ENCODE peak calls at places on chromosomes 2 and 18, in five cellular contexts. B, Y, Q, I and R are unnamed samples. For H3K4me1, the result is how much of the 10 kb centered on the place peaks cover.

GRCh38 chr2:675982-676646 is 1.1 kb downstream of the TMEM18 start:
- DNase-seq in B (peak), Y (peak), Q (no peak), I (peak), R (peak)

GRCh38 chr2:203803046-203803429 is 64.5 kb upstream of the CTLA4 start:
- DNase-seq in B (no peak), Y (no peak), Q (no peak), I (no peak), R (no peak)

GRCh38 chr18:37435150-37435872 is 130.3 kb downstream of the CELF4 start:
- DNase-seq in B (no peak), Y (no peak), Q (no peak), I (no peak), R (no peak)

GRCh38 chr2:46448656-46449055 is 30.7 kb upstream of the TMEM247 start:
- DNase-seq in B (no peak), Y (no peak), Q (no peak), I (peak), R (no peak)

GRCh38 chr2:216687646-216688045 is 7.7 kb downstream of the IGFBP5 start:
- DNase-seq in B (peak), Y (peak), Q (no peak), I (no peak), R (no peak)

GRCh38 chr18:43046324-43046723 is 69.2 kb downstream of the RIT2 start:
- DNase-seq in B (no peak), Y (no peak), Q (no peak), I (no peak), R (no peak)

GRCh38 chr18:27715751-27716150 is 461.2 kb downstream of the CDH2 start:
- DNase-seq in B (no peak), Y (no peak), Q (no peak), I (peak), R (no peak)

GRCh38 chr2:239601880-239602279 is 201.1 kb upstream of the HDAC4 start:
- DNase-seq in B (peak), Y (no peak), Q (no peak), I (no peak), R (no peak)

GRCh38 chr2:120546077-120546864 is 189.4 kb upstream of the GLI2 start:
- DNase-seq in B (peak), Y (no peak), Q (peak), I (peak), R (no peak)

GRCh38 chr2:195898505-195898904 is 170.1 kb downstream of the DNAH7 start:
- DNase-seq in B (no peak), Y (peak), Q (no peak), I (peak), R (no peak)

GRCh38 chr2:76613330-76613729 is 902.6 kb upstream of the GCFC2 start:
- DNase-seq in B (peak), Y (no peak), Q (no peak), I (no peak), R (peak)

GRCh38 chr2:231597014-231597611 is 4.4 kb downstream of the TEX44 start:
- DNase-seq in B (no peak), Y (no peak), Q (peak), I (peak), R (no peak)

GRCh38 chr2:42513252-42513918 is 19.6 kb upstream of the KCNG3 start:
- DNase-seq in B (peak), Y (peak), Q (no peak), I (peak), R (peak)

GRCh38 chr2:28586864-28587263 is 91.0 kb downstream of the PLB1 start:
- DNase-seq in B (no peak), Y (no peak), Q (no peak), I (no peak), R (no peak)

GRCh38 chr2:177291701-177292100 is 27.2 kb upstream of the NFE2L2 start:
- DNase-seq in B (no peak), Y (no peak), Q (no peak), I (no peak), R (no peak)

GRCh38 chr2:212672186-212672585 is 133.6 kb upstream of the ERBB4 start:
- DNase-seq in B (no peak), Y (no peak), Q (no peak), I (no peak), R (no peak)

GRCh38 chr2:207632575-207633492 is 7.6 kb upstream of the METTL21A start:
- DNase-seq in B (no peak), Y (no peak), Q (no peak), I (peak), R (no peak)

GRCh38 chr18:79121746-79122474 is 52.7 kb downstream of the ATP9B start:
- DNase-seq in B (no peak), Y (no peak), Q (no peak), I (peak), R (no peak)

GRCh38 chr2:123512547-123512946 is 512.5 kb upstream of the CNTNAP5 start:
- DNase-seq in B (no peak), Y (no peak), Q (no peak), I (no peak), R (no peak)

GRCh38 chr2:21484643-21485042 is 360.9 kb downstream of the TDRD15 start:
- DNase-seq in B (no peak), Y (no peak), Q (no peak), I (no peak), R (no peak)

GRCh38 chr2:101697124-101697793 is at the start of gene MAP4K4:
- DNase-seq in B (peak), Y (peak), Q (peak), I (peak), R (peak)

GRCh38 chr18:76679877-76680276 is 142.5 kb upstream of the ZNF236 start:
- DNase-seq in B (peak), Y (no peak), Q (no peak), I (no peak), R (no peak)

GRCh38 chr2:133333189-133333588 is 235.1 kb downstream of the NCKAP5 start:
- DNase-seq in B (no peak), Y (peak), Q (no peak), I (no peak), R (no peak)

GRCh38 chr18:21742323-21742687 is 1.7 kb downstream of the MIB1 start:
- DNase-seq in B (no peak), Y (no peak), Q (no peak), I (no peak), R (no peak)

GRCh38 chr2:670637-671036 is 6.6 kb downstream of the TMEM18 start:
- DNase-seq in B (no peak), Y (no peak), Q (no peak), I (no peak), R (no peak)

GRCh38 chr2:200677721-200678532 is 92.1 kb downstream of the AOX1 start:
- DNase-seq in B (no peak), Y (no peak), Q (no peak), I (peak), R (no peak)

GRCh38 chr2:30768708-30769580 is 38.3 kb downstream of the CAPN13 start:
- DNase-seq in B (peak), Y (no peak), Q (no peak), I (no peak), R (no peak)

GRCh38 chr2:241563031-241563507 is 4.5 kb downstream of the BOK start:
- DNase-seq in B (peak), Y (no peak), Q (no peak), I (no peak), R (no peak)

GRCh38 chr2:129004485-129004884 is 685.8 kb upstream of the HS6ST1 start:
- DNase-seq in B (no peak), Y (no peak), Q (no peak), I (no peak), R (no peak)

GRCh38 chr2:218229239-218229638 is 12.2 kb downstream of the ARPC2 start:
- DNase-seq in B (no peak), Y (no peak), Q (no peak), I (peak), R (no peak)

GRCh38 chr2:192444286-192444838 is 249.6 kb upstream of the TMEFF2 start:
- DNase-seq in B (no peak), Y (no peak), Q (no peak), I (no peak), R (no peak)

DNA sequence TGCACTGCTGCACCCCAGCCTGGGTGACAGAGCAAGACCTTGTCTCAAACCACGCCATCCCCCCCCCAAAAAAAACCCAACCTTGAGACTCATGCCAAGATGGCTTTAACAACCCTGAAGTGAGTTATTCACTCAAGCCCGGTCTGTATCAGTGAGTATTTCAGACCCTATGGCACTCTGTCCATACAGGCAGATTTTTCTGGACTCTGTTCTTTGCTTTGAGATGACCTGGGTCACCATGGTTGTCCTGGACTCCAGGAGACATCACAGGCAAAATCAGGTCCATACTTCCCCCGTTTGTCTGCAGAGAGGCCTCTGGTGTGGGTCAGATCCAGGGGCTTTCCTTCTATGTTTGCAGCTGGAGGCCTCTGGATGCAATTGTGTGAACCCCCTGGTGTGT is 91.7 kb downstream of the TGOLN2 start:
- DNase-seq in B (no peak), Y (no peak), Q (no peak), I (no peak), R (no peak)
- H3K4me1 ChIP-seq in B (under half), Y (under half), Q (under half), I (under half), R (under half)

DNA sequence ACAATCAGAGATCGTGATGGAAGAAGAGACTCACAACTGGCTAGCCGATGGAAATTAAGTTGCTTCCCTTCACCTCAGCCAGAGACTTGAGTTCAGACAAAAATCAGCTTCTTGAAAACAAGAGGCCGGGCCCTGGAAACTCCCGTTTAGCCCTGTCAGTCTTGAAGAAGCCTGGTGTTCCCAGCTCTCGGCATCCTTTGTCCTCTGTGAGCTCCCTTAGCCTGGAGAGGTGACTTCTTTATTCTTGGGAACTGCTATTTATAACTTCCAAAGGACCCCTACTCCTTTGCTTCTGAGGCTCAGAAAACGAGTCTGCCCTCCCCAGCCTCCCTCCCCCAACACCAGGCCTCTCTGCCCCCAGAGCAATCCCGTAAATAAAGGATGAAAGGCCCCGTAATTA is 282.7 kb downstream of the MYCN start:
- DNase-seq in B (no peak), Y (no peak), Q (no peak), I (no peak), R (no peak)
- H3K4me3 ChIP-seq in B (no peak), Y (no peak), Q (no peak), I (no peak), R (no peak)

DNA sequence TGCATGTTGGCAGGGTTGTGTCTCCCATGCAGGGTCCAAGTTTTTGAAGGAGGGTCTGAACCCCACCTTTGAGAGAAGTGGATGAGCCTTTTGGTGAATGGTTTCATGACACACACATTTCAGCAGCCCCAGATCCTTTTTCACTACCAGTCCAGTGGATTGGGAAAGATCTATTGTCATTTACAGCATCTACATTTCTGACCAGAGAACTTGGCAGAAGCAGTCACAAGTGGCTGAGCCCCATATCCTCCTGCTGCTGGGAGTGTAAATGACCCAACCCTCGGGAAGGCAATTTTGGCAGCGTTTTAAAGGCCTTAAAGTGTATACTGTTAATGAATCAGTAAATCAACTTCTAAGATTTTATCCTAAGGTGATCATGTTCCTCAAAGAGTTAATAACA is 174.1 kb upstream of the RASGRP3 start:
- DNase-seq in B (no peak), Y (no peak), Q (no peak), I (no peak), R (no peak)
- H3K4me1 ChIP-seq in B (under half), Y (under half), Q (under half), I (under half), R (under half)

DNA sequence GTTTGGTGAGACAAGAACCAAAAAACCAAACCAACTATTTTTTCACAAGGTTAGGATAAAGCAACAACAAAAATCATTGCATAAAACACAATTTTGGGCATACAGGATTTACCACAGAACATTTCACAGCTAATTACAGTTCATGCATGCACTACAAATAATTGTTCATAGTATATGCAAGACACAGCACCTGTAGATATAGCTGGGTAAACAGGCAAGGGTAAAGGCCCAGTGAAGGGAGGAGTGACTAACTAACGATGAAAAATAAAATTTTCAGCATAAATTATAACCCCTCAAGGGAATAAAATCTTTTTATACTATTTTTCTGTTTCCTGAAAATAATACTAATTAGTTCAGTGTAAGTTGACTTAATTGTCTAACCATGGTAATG is 73.3 kb upstream of the CCDC141 start:
- DNase-seq in B (no peak), Y (no peak), Q (no peak), I (no peak), R (no peak)
- H3K4me3 ChIP-seq in B (no peak), Y (no peak), Q (no peak), I (no peak), R (no peak)

DNA sequence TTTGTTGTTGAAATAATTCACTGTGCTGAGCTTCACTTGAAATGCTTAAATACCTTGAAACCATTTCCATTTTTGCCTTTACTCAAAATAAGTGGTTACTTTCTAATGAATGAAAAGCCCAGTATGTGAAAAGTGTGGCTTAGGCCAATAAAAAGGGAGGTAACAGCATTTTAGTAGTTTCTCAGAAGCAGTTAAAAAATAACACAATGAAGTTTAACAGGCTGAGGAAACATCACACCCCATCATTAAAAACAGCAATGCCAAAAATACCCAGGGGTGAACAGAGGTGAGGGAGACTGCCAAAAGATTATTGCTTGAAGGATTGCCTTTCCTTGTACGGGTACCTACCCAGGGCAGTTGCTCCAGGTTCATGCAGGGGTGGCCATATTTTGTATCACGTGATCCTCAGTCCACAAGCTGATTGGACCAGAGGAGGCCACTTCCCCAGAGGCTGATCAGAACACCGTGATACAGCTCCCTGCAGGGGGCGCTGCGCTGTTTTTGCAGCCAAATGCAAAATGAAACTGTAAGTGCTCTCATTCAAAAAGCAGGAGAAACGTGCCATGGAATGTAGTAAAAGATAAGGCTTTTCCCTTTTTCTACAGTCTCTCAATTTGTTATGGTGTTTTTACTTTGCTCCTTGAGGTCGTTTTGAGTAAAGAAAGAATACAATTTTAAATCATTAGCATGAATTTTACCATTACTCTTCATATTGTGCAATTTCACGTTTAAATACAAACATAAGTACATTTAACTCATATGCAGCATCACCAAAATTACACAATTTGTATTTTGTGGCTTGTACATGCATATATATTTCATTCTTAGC is 70.2 kb upstream of the SH3BP4 start:
- DNase-seq in B (peak), Y (peak), Q (peak), I (peak), R (peak)
- H3K4me1 ChIP-seq in B (under half), Y (under half), Q (under half), I (under half), R (under half)

DNA sequence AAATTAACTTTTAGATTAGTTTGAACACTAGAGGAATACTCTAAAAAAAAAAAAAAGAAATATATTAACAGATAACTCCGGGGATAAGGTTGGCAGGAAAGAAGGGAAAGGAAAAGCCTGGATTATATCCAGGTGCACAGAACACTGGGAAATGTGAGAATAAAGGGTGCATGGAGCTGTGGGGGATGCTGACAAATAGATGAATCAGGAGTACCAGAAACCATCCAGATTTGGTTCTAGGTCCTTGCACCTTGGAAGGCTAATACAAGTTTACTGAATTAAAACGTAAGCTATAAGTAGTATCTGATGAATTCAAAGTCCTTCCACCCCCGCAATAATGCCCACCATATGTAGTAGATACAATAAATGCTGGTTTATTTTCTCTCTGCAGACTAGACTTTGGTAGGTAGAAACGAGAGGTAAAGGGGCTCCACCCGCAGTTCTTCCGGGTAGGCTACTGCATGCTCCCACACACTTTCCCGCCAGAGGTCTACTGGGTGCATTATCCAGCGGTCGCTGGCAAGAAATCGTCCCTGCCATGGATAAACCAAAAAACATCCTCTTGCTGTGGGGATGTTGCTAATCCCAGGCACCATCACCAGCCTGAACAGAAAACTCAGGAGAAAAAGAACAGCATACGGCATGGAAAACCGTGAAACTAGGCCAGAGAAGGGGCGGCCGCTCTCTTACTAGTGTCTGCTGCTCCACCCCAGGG is 1.6 kb downstream of the CNRIP1 start:
- DNase-seq in B (no peak), Y (no peak), Q (no peak), I (no peak), R (no peak)
- H3K4me3 ChIP-seq in B (no peak), Y (no peak), Q (peak), I (peak), R (peak)

GRCh38 chr2:11393711-11394236 is 49.3 kb upstream of the ROCK2 start:
- DNase-seq in B (peak), Y (no peak), Q (no peak), I (peak), R (no peak)
- H3K4me1 ChIP-seq in B (under half), Y (under half), Q (under half), I (under half), R (under half)

DNA sequence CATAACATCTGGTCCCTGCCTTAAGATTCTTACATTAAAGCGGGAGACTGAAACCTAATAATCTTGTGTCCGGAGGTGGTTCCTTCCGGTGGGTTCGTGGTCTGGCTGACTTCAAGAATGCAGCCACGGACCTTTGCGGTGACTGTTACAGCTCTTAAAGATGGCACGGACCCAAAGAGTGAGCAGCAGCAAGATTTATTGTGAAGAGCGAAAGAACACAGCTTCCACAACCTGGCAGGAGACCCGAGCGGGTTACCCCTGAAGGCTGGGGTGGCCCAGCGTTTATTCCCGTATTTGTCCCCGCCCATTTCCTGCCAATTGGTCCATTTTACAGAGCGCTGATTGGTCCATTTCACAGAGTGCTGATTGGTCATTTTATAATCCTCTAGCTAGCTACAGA is 122.3 kb upstream of the SIX2 start:
- DNase-seq in B (no peak), Y (no peak), Q (no peak), I (peak), R (no peak)
- H3K4me3 ChIP-seq in B (no peak), Y (no peak), Q (no peak), I (no peak), R (no peak)

GRCh38 chr2:98795903-98796676 is 65.2 kb upstream of the MGAT4A start:
- DNase-seq in B (no peak), Y (no peak), Q (no peak), I (peak), R (no peak)
- H3K4me1 ChIP-seq in B (under half), Y (under half), Q (under half), I (under half), R (under half)